ENCODE peak calls at places on chromosomes 6 and 20, in seven cellular contexts. U is SK-N-SH, F is upper lobe of left lung, T is ovary, V is transverse colon, X is esophagus muscularis mucosa, Q is stomach. K is an unnamed sample. For H3K36me3, the result is how much of the 10 kb centered on the place peaks cover.

GRCh38 chr6:159221486-159222170 is 52.4 kb downstream of the FNDC1 start:
- DNase-seq in T (no peak), U (no peak), X (no peak), V (no peak), Q (no peak), F (no peak), K (no peak)

GRCh38 chr6:155528982-155529453 is 73.4 kb upstream of the NOX3 start:
- DNase-seq in Q (no peak), V (no peak), X (no peak), T (no peak), F (peak), U (no peak), K (no peak)

GRCh38 chr6:167324111-167324510 is 775 bp upstream of the TTLL2 start:
- DNase-seq in F (no peak), T (no peak), X (no peak), Q (no peak), U (no peak), V (no peak), K (no peak)

GRCh38 chr6:34423254-34423653 is 2.6 kb downstream of the RPS10 start:
- DNase-seq in X (no peak), U (no peak), V (no peak), T (no peak), Q (no peak), F (no peak), K (no peak)

GRCh38 chr6:35385457-35386202 is 43.3 kb downstream of the PPARD start:
- DNase-seq in V (peak), Q (no peak), T (peak), U (no peak), F (no peak), X (no peak), K (peak)

GRCh38 chr6:31053873-31054272 is 43.6 kb downstream of the MUC22 start:
- DNase-seq in X (no peak), V (no peak), T (no peak), Q (no peak), U (no peak), F (no peak), K (no peak)

GRCh38 chr6:131368077-131368911 is 204.7 kb upstream of the ARG1 start:
- DNase-seq in T (peak), X (no peak), V (peak), Q (peak), F (peak), U (no peak), K (peak)

GRCh38 chr6:124029535-124029934 is 225.9 kb downstream of the NKAIN2 start:
- DNase-seq in F (no peak), U (no peak), V (no peak), T (no peak), X (no peak), Q (no peak), K (no peak)

GRCh38 chr6:129490551-129491245 is 219.3 kb downstream of the ARHGAP18 start:
- DNase-seq in T (no peak), F (peak), Q (no peak), U (no peak), X (no peak), V (peak), K (no peak)

GRCh38 chr20:25025986-25026605 is 31.8 kb downstream of the ACSS1 start:
- DNase-seq in X (no peak), T (no peak), V (peak), U (no peak), Q (peak), F (peak), K (no peak)

GRCh38 chr6:109024368-109024767 is 70.3 kb downstream of the SESN1 start:
- DNase-seq in T (no peak), X (no peak), F (no peak), V (no peak), Q (no peak), U (no peak), K (no peak)

GRCh38 chr20:50628326-50628725 is 63.0 kb downstream of the RIPOR3 start:
- DNase-seq in Q (no peak), U (peak), V (no peak), F (no peak), T (no peak), X (no peak), K (no peak)

GRCh38 chr20:1134836-1135235 is 16.4 kb downstream of the PSMF1 start:
- DNase-seq in V (no peak), X (no peak), F (no peak), Q (no peak), U (no peak), T (no peak), K (no peak)

GRCh38 chr20:14521436-14521835 is 184.0 kb upstream of the FLRT3 start:
- DNase-seq in T (no peak), V (no peak), F (no peak), U (no peak), Q (no peak), X (no peak), K (no peak)

GRCh38 chr6:156782691-156783320 is 5.6 kb downstream of the ARID1B start:
- DNase-seq in U (no peak), Q (no peak), T (no peak), V (no peak), F (no peak), X (no peak), K (no peak)

GRCh38 chr20:22861231-22861980 is 173.7 kb upstream of the SSTR4 start:
- DNase-seq in T (no peak), Q (no peak), V (no peak), U (no peak), X (no peak), F (no peak), K (no peak)

GRCh38 chr6:107458687-107459282 is 579 bp downstream of the PDSS2 start:
- DNase-seq in X (no peak), T (no peak), Q (no peak), F (peak), U (no peak), V (peak), K (no peak)

GRCh38 chr20:61442718-61443117 is 190.7 kb downstream of the CDH4 start:
- DNase-seq in X (no peak), Q (no peak), T (no peak), V (no peak), F (no peak), U (no peak), K (no peak)

GRCh38 chr20:61442075-61442670 is 190.1 kb downstream of the CDH4 start:
- DNase-seq in F (no peak), U (no peak), V (no peak), X (no peak), T (no peak), Q (no peak), K (no peak)

GRCh38 chr20:61445138-61445537 is 193.1 kb downstream of the CDH4 start:
- DNase-seq in F (no peak), X (no peak), U (no peak), V (no peak), Q (no peak), T (no peak), K (no peak)

GRCh38 chr20:61444637-61445036 is 192.6 kb downstream of the CDH4 start:
- DNase-seq in U (no peak), F (no peak), X (no peak), V (no peak), Q (no peak), T (no peak), K (no peak)

GRCh38 chr20:61443541-61444126 is 191.6 kb downstream of the CDH4 start:
- DNase-seq in F (no peak), T (no peak), U (no peak), X (no peak), V (no peak), Q (no peak), K (no peak)
- TF ChIP-seq EP300 in F (no peak), T (no peak), U (no peak), X (no peak), V (no peak), Q (no peak), K (no peak)

GRCh38 chr20:58243653-58244410 is 15.4 kb upstream of the ANKRD60 start:
- DNase-seq in T (no peak), F (no peak), X (no peak), V (no peak), Q (no peak), U (no peak), K (no peak)
- H3K36me3 ChIP-seq in T (under half), F (under half), X (half or more), V (under half), Q (half or more), U (under half), K (under half)

DNA sequence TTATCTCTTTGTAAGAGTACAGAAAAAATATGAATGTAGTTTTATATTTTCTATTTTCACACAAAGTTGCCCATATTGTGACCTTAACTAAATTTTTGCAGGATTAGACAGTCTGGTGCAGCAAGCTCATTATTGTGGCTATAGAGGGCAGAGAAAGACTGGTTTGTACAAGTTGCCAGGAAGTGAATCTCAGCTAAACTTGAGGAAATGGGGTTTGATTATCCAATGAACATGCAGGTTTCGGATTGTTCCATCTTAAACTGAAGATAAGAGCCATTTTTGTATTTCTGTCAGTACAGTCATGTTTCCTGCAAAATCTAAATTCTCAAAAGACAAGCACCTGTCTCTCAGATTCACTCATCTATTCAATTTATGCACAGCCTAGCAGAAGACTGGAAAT is 390.9 kb downstream of the MMUT start:
- DNase-seq in X (no peak), Q (no peak), F (no peak), V (no peak), U (no peak), T (no peak), K (no peak)
- TF ChIP-seq EP300 in X (no peak), Q (no peak), F (no peak), V (no peak), U (no peak), T (no peak), K (no peak)

GRCh38 chr20:41072919-41073318 is 44.3 kb downstream of the TOP1 start:
- DNase-seq in Q (no peak), X (no peak), T (no peak), V (no peak), U (no peak), F (no peak), K (no peak)
- H3K36me3 ChIP-seq in Q (under half), X (under half), T (under half), V (under half), U (under half), F (under half), K (under half)

GRCh38 chr6:32969685-32970412 is 1.5 kb downstream of the BRD2 start:
- DNase-seq in U (peak), Q (peak), V (peak), F (peak), T (peak), X (peak), K (peak)

GRCh38 chr6:32968770-32969684 is 633 bp downstream of the BRD2 start:
- DNase-seq in F (peak), T (peak), X (peak), U (peak), V (peak), Q (peak), K (peak)

GRCh38 chr6:32968093-32968769 is at the start of gene BRD2:
- DNase-seq in F (peak), V (peak), U (peak), X (peak), T (peak), Q (peak), K (peak)

GRCh38 chr6:32965901-32966300 is 2.5 kb upstream of the BRD2 start:
- DNase-seq in T (no peak), F (no peak), X (peak), U (no peak), Q (no peak), V (no peak), K (no peak)

DNA sequence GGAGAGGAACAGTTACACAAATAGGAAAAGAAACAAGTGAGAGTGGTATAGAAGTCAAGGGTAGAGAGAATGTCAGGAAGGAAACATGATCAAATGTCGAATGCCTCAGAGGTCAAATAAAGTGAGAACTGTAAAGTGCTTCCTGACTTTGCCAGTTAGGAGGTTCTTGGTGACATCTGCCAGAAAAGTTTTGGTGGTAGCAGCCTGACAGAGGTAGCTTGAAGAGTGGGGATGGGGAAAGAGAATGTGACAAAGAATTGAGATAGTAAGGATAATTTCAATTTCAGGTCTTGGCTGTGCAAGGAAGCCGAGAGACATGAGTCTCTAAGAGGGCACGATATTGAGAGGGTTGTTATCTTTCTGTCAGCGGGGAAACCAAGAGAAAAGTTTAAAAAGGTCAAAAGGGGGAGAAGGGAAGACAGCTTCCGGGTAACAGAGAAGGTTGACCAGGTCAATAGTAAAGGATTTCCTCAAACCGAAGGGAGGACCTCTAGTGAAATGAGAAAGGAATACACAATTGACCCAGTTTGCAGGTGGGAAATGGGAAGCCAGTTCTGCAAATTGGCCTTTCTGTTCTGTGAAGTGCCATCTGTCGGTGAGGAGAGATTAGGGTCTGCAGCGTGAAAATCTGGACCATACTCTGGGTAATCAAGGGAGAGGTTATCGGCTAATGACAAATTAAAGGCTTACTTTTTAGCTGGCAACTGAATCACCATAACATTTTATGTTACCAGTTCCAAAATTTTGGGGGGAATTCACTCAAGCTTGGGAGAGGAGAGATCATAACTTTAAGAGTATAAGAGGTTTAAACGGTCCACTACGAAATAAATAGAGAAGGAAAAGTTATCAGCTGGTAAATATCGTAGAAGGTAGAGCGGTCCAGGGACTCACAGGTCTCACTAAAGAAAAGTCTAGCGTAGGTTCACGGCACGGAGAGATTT is 973 bp upstream of the BRD2 start:
- DNase-seq in T (no peak), Q (no peak), X (peak), V (peak), U (peak), F (peak), K (no peak)
- TF ChIP-seq EP300 in T (no peak), Q (no peak), X (no peak), V (no peak), U (no peak), F (no peak), K (no peak)

GRCh38 chr6:79042088-79042798 is 35.8 kb downstream of the PHIP start:
- DNase-seq in F (no peak), X (no peak), V (no peak), U (no peak), T (no peak), Q (no peak), K (no peak)

GRCh38 chr6:79048611-79049010 is 29.4 kb downstream of the PHIP start:
- DNase-seq in V (no peak), T (no peak), Q (no peak), X (no peak), F (no peak), U (peak), K (no peak)

GRCh38 chr6:79042799-79043126 is 35.3 kb downstream of the PHIP start:
- DNase-seq in Q (no peak), V (no peak), T (no peak), U (no peak), F (no peak), X (no peak), K (no peak)

GRCh38 chr6:79045966-79046365 is 32.1 kb downstream of the PHIP start:
- DNase-seq in Q (no peak), U (no peak), F (no peak), V (no peak), T (no peak), X (no peak), K (no peak)

DNA sequence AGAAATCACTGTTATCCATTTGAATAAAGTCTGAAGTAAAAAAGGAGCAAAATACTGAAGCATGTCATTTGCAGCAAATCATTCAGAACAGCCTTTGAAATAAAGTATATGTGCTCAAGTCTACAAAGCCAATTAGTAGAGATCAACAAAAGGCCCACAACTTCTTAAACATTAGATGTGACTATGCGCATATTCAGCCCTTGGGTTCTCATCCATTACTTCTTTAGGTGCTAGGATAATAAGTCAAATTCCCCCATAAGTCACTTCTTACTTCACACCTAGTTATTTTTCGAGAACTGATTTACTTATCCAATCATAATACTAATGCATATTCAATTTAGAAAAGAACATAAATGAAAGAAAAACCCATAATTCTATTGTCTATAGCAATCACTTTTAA is 31.0 kb downstream of the PHIP start:
- DNase-seq in T (no peak), U (no peak), Q (no peak), X (no peak), V (no peak), F (no peak), K (no peak)
- H3K36me3 ChIP-seq in T (under half), U (under half), Q (under half), X (under half), V (under half), F (under half), K (under half)